ENCODE peak calls at places on chromosome 1, in five cellular contexts. One of them, this sample, is unnamed.

GRCh38 chr1:41497631-41498030 is 13.1 kb upstream of the EDN2 start:
- DNase-seq in HCT116: no peak
- DNase-seq in HepG2: no peak
- DNase-seq in SK-N-SH: no peak
- DNase-seq in K562: no peak
- DNase-seq in this sample: no peak

GRCh38 chr1:53135735-53136114 is 6.7 kb downstream of the SLC1A7 start:
- DNase-seq in K562: peak
- DNase-seq in HCT116: no peak
- DNase-seq in SK-N-SH: no peak
- DNase-seq in HepG2: no peak
- DNase-seq in this sample: no peak

GRCh38 chr1:53066941-53067738 is 5.1 kb downstream of the PODN start:
- DNase-seq in HCT116: no peak
- DNase-seq in K562: no peak
- DNase-seq in SK-N-SH: peak
- DNase-seq in HepG2: no peak
- DNase-seq in this sample: no peak

GRCh38 chr1:157512036-157512969 is 40.0 kb downstream of the FCRL5 start:
- DNase-seq in K562: no peak
- DNase-seq in SK-N-SH: no peak
- DNase-seq in HepG2: no peak
- DNase-seq in HCT116: no peak
- DNase-seq in this sample: no peak

GRCh38 chr1:153697191-153697872 is 18.8 kb downstream of the NPR1 start:
- DNase-seq in K562: peak
- DNase-seq in HepG2: peak
- DNase-seq in SK-N-SH: peak
- DNase-seq in HCT116: no peak
- DNase-seq in this sample: no peak

GRCh38 chr1:87953109-87953508 is 624.4 kb downstream of the LMO4 start:
- DNase-seq in K562: no peak
- DNase-seq in HCT116: no peak
- DNase-seq in HepG2: no peak
- DNase-seq in SK-N-SH: no peak
- DNase-seq in this sample: no peak

GRCh38 chr1:30907641-30908445 is 715 bp downstream of the SDC3 start:
- DNase-seq in HCT116: no peak
- DNase-seq in K562: peak
- DNase-seq in HepG2: no peak
- DNase-seq in SK-N-SH: peak
- DNase-seq in this sample: no peak

GRCh38 chr1:201880928-201881571 is 7.6 kb upstream of the SHISA4 start:
- DNase-seq in HepG2: no peak
- DNase-seq in HCT116: no peak
- DNase-seq in SK-N-SH: no peak
- DNase-seq in K562: no peak
- DNase-seq in this sample: no peak

GRCh38 chr1:31669786-31670582 is 25.3 kb upstream of the PEF1 start:
- DNase-seq in K562: peak
- DNase-seq in SK-N-SH: peak
- DNase-seq in HepG2: no peak
- DNase-seq in HCT116: peak
- DNase-seq in this sample: peak

GRCh38 chr1:65508051-65508450 is 87.6 kb downstream of the LEPR start:
- DNase-seq in HepG2: no peak
- DNase-seq in SK-N-SH: no peak
- DNase-seq in HCT116: no peak
- DNase-seq in K562: no peak
- DNase-seq in this sample: no peak

GRCh38 chr1:91166106-91166712 is 144.4 kb upstream of the ZNF644 start:
- DNase-seq in K562: peak
- DNase-seq in SK-N-SH: peak
- DNase-seq in HCT116: peak
- DNase-seq in HepG2: peak
- DNase-seq in this sample: peak

GRCh38 chr1:53878492-53879105 is 11.0 kb downstream of the YIPF1 start:
- DNase-seq in SK-N-SH: peak
- DNase-seq in HCT116: peak
- DNase-seq in HepG2: peak
- DNase-seq in K562: peak
- DNase-seq in this sample: peak

GRCh38 chr1:53546409-53547155 is 87.4 kb downstream of the DMRTB1 start:
- DNase-seq in HCT116: no peak
- DNase-seq in HepG2: no peak
- DNase-seq in SK-N-SH: peak
- DNase-seq in K562: no peak
- DNase-seq in this sample: no peak

GRCh38 chr1:243963566-243963965 is 87.5 kb upstream of the ZBTB18 start:
- DNase-seq in SK-N-SH: no peak
- DNase-seq in HepG2: no peak
- DNase-seq in HCT116: no peak
- DNase-seq in K562: no peak
- DNase-seq in this sample: no peak

GRCh38 chr1:243957141-243957540 is 93.9 kb upstream of the ZBTB18 start:
- DNase-seq in SK-N-SH: no peak
- DNase-seq in HCT116: no peak
- DNase-seq in K562: no peak
- DNase-seq in HepG2: no peak
- DNase-seq in this sample: no peak

GRCh38 chr1:243962541-243962940 is 88.5 kb upstream of the ZBTB18 start:
- DNase-seq in HCT116: no peak
- DNase-seq in K562: no peak
- DNase-seq in HepG2: no peak
- DNase-seq in SK-N-SH: no peak
- DNase-seq in this sample: no peak

GRCh38 chr1:243956448-243956847 is 94.6 kb upstream of the ZBTB18 start:
- DNase-seq in HCT116: no peak
- DNase-seq in SK-N-SH: no peak
- DNase-seq in K562: no peak
- DNase-seq in HepG2: no peak
- DNase-seq in this sample: no peak

GRCh38 chr1:243959998-243960397 is 91.1 kb upstream of the ZBTB18 start:
- DNase-seq in HCT116: no peak
- DNase-seq in HepG2: no peak
- DNase-seq in SK-N-SH: no peak
- DNase-seq in K562: no peak
- DNase-seq in this sample: no peak
- TF ChIP-seq JUND in HCT116: no peak
- TF ChIP-seq JUND in HepG2: no peak
- TF ChIP-seq JUND in SK-N-SH: no peak
- TF ChIP-seq JUND in K562: no peak
- TF ChIP-seq JUND in this sample: no peak

GRCh38 chr1:218164111-218164929 is 120.8 kb upstream of the RRP15 start:
- DNase-seq in SK-N-SH: peak
- DNase-seq in K562: no peak
- DNase-seq in HepG2: peak
- DNase-seq in HCT116: no peak
- DNase-seq in this sample: no peak
- TF ChIP-seq JUND in SK-N-SH: no peak
- TF ChIP-seq JUND in K562: no peak
- TF ChIP-seq JUND in HepG2: no peak
- TF ChIP-seq JUND in HCT116: no peak
- TF ChIP-seq JUND in this sample: no peak

DNA sequence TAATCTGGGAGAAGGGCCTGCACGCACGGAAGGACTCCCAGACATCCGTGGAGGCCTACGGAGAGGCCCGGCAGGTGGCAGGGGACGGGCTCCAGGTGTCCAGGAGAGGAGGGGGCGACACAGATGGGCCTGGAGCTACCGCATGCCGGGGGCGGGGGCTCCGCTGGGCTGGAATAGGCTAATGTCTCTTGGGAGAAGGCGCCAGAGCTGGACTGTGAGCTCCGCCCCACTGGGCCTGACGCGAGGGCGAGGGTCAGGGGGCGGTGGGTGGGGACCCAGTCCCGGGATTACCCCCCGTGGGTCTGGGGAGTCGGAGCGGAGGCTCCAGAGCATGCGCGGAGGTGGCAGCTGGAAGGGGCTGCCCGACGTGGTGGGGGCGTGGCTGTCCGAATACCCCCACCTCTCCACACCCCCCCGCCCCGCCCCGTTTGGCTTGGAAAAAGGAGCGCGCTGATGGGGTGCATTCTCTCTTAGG is 709 bp downstream of the AGO1 start:
- DNase-seq in K562: peak
- DNase-seq in HCT116: no peak
- DNase-seq in HepG2: peak
- DNase-seq in SK-N-SH: peak
- DNase-seq in this sample: peak
- TF ChIP-seq JUND in K562: no peak
- TF ChIP-seq JUND in HCT116: no peak
- TF ChIP-seq JUND in HepG2: no peak
- TF ChIP-seq JUND in SK-N-SH: no peak
- TF ChIP-seq JUND in this sample: no peak

DNA sequence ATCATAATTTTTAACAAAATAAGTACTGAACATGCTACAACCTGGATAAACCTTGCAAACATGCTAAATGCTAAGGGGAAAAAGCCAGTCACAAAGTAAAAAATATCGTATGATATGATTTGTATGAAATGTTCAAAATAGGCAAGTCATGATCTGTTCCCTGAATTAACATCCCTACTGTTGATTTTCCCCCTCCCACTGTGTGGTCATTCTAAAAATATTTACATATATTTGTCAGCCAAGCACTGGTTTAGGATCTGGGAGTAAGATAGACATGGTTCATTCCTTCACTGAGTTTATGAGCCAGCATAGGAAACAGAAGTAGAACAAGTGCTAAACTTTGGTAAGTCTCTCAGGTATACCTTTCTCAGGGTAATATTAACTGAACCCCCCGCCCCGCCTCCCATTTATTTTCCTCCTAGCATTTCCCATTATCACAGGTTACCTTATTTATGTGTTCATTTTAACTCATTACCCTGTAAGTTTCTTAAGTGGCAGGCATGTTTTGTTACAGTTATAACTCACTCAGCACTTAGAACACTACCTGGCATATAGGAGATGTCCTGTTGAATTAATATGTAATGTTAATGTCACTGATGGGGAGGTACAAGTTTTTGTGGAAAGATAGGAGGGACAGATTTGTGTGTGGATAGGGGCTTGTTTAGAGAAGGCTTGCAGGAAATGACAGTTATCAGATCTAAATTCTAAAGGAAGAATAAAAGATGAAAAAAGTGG is 12.3 kb downstream of the UQCRH start:
- DNase-seq in HCT116: no peak
- DNase-seq in K562: no peak
- DNase-seq in HepG2: no peak
- DNase-seq in SK-N-SH: no peak
- DNase-seq in this sample: no peak
- TF ChIP-seq JUND in HCT116: no peak
- TF ChIP-seq JUND in K562: no peak
- TF ChIP-seq JUND in HepG2: no peak
- TF ChIP-seq JUND in SK-N-SH: no peak
- TF ChIP-seq JUND in this sample: no peak

DNA sequence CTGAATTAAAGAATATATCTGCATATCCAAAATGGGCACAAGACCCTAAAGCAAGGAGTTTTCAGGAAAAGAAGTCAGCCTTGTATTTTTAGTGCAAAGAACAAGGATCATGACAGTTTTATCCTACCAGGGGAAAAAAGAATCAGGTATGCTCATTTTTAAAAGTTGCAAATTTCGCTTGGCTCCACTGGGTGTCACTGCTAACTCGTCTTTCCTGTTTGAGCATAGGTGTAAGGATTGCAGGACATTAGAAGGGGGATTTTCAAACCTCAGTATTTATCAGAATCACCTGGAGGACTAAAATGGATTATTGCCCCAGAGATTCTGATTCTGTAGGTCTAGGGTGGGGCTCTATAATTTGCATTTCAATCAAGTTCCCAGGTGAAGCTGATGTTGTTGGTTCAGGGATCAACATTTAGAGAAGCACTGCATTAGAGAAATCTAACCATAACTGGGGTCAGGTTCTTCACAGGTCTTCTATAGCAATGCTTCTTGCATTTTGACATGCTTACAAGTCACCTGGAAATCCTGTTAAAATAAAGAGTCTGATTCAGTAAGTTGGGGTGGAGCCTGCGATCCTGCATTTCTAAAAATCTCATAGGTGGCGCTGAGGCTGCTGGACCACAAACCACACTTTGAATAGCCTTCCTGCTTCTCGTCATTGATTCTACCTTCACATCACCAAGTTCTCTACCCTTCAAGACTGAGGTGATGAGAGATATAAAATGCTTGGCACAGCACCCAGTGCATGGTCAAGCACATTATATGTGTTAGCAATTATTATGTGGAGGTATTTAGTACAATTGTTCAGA is 39.6 kb downstream of the NUF2 start:
- DNase-seq in K562: no peak
- DNase-seq in SK-N-SH: peak
- DNase-seq in HCT116: peak
- DNase-seq in HepG2: peak
- DNase-seq in this sample: peak
- TF ChIP-seq JUND in K562: no peak
- TF ChIP-seq JUND in SK-N-SH: no peak
- TF ChIP-seq JUND in HCT116: no peak
- TF ChIP-seq JUND in HepG2: no peak
- TF ChIP-seq JUND in this sample: no peak

GRCh38 chr1:18109756-18110597 is 2.4 kb downstream of the IGSF21 start:
- DNase-seq in HepG2: no peak
- DNase-seq in SK-N-SH: peak
- DNase-seq in HCT116: no peak
- DNase-seq in K562: peak
- DNase-seq in this sample: peak
- TF ChIP-seq JUND in HepG2: no peak
- TF ChIP-seq JUND in SK-N-SH: no peak
- TF ChIP-seq JUND in HCT116: no peak
- TF ChIP-seq JUND in K562: no peak
- TF ChIP-seq JUND in this sample: no peak

DNA sequence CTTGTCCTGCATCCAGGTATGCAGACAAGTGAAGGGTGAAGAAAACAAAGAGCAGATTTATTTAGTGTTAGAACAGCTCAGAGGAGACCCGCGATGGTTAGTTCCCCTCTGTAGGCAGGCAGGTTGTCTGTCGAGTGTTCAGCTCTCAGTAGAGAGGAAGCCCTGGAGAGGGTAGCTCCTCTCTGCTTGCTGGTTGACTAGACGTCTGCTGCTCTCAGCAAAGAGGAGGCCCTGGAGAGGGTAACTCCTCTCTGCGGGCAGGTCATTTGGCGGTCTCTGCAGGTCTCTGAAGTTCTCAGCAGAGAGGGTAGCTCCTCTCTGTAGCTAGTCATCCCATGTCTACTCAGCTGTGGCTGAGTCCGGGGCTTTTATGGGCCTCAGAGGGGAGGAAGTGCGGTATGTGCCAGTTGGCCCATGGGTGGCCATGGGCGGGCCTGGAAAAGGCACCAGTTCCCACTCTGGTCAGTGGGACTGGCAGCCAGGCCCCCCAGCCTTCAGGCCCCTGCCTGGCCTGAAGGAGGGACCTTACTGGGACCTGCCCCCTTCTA is 13.4 kb downstream of the ZBTB40 start:
- DNase-seq in HCT116: no peak
- DNase-seq in HepG2: no peak
- DNase-seq in K562: no peak
- DNase-seq in SK-N-SH: no peak
- DNase-seq in this sample: no peak
- TF ChIP-seq JUND in HCT116: no peak
- TF ChIP-seq JUND in HepG2: no peak
- TF ChIP-seq JUND in K562: no peak
- TF ChIP-seq JUND in SK-N-SH: no peak
- TF ChIP-seq JUND in this sample: no peak

GRCh38 chr1:242554577-242554976 is 30.1 kb upstream of the PLD5 start:
- DNase-seq in HepG2: no peak
- DNase-seq in HCT116: no peak
- DNase-seq in SK-N-SH: no peak
- DNase-seq in K562: no peak
- DNase-seq in this sample: no peak

GRCh38 chr1:242556276-242556675 is 31.8 kb upstream of the PLD5 start:
- DNase-seq in HepG2: no peak
- DNase-seq in K562: no peak
- DNase-seq in SK-N-SH: no peak
- DNase-seq in HCT116: no peak
- DNase-seq in this sample: no peak
- TF ChIP-seq JUND in HepG2: no peak
- TF ChIP-seq JUND in K562: no peak
- TF ChIP-seq JUND in SK-N-SH: no peak
- TF ChIP-seq JUND in HCT116: no peak
- TF ChIP-seq JUND in this sample: no peak

This sample was measured in T47D.